ENCODE peak calls at places on chromosomes 6 and 20, in seven cellular contexts. V, L, S, Y, P, D and X are unnamed samples.
A peak's percentile ranks its signal among the peaks of the same experiment; 100 is the strongest.

GRCh38 chr6:292506-293184 is 358 bp downstream of the DUSP22 start:
- DNase-seq in V (peak; percentile 95), L (peak; percentile 55), S (peak; percentile 37), Y (peak; percentile 68), P (no peak), D (peak; percentile 38), X (peak; percentile 45)

GRCh38 chr6:163313981-163314380 is 100.5 kb upstream of the QKI start:
- DNase-seq in V (no peak), L (no peak), S (no peak), Y (no peak), P (no peak), D (no peak), X (no peak)

GRCh38 chr20:10711903-10712373 is 38.1 kb upstream of the JAG1 start:
- DNase-seq in V (no peak), L (no peak), S (no peak), Y (no peak), P (peak; percentile 5), D (no peak), X (no peak)

GRCh38 chr20:18778993-18779392 is 34.6 kb upstream of the SCP2D1 start:
- DNase-seq in V (no peak), L (no peak), S (no peak), Y (no peak), P (no peak), D (no peak), X (no peak)

GRCh38 chr6:121354764-121355163 is 20.5 kb upstream of the TBC1D32 start:
- DNase-seq in V (no peak), L (no peak), S (no peak), Y (no peak), P (no peak), D (peak; percentile 7), X (no peak)

GRCh38 chr6:1381397-1382330 is 7.7 kb upstream of the FOXF2 start:
- DNase-seq in V (peak; percentile 87), L (peak; percentile 35), S (no peak), Y (peak; percentile 50), P (peak; percentile 88), D (peak; percentile 19), X (peak; percentile 85)

GRCh38 chr6:32668226-32668747 is 1.8 kb upstream of the HLA-DQB1 start:
- DNase-seq in V (no peak), L (peak; percentile 84), S (no peak), Y (peak; percentile 40), P (no peak), D (peak; percentile 23), X (no peak)

GRCh38 chr6:126180585-126180984 is 159.3 kb upstream of the CENPW start:
- DNase-seq in V (no peak), L (peak; percentile 98), S (peak; percentile 70), Y (peak; percentile 98), P (no peak), D (peak; percentile 90), X (no peak)

GRCh38 chr6:148471624-148472494 is 129.2 kb downstream of the SASH1 start:
- DNase-seq in V (no peak), L (no peak), S (peak; percentile 82), Y (no peak), P (no peak), D (peak; percentile 20), X (no peak)

GRCh38 chr20:15739056-15739455 is 834.2 kb downstream of the KIF16B start:
- DNase-seq in V (no peak), L (peak; percentile 19), S (no peak), Y (no peak), P (no peak), D (no peak), X (no peak)

GRCh38 chr20:10622657-10623418 is 51.0 kb downstream of the JAG1 start:
- DNase-seq in V (no peak), L (no peak), S (peak; percentile 73), Y (no peak), P (no peak), D (peak; percentile 77), X (no peak)

GRCh38 chr20:31833130-31833930 is 12.1 kb downstream of the FOXS1 start:
- DNase-seq in V (peak; percentile 86), L (peak; percentile 37), S (no peak), Y (peak; percentile 59), P (peak; percentile 91), D (peak; percentile 55), X (peak; percentile 90)

GRCh38 chr20:43955244-43956191 is 40.9 kb downstream of the TOX2 start:
- DNase-seq in V (no peak), L (peak; percentile 95), S (peak; percentile 97), Y (peak; percentile 96), P (no peak), D (peak; percentile 87), X (no peak)

GRCh38 chr6:43442935-43443334 is 12.4 kb downstream of the DLK2 start:
- DNase-seq in V (no peak), L (no peak), S (no peak), Y (no peak), P (no peak), D (no peak), X (no peak)
- TF ChIP-seq CTCF in V (no peak), L (no peak), S (no peak), Y (no peak), P (no peak), D (no peak), X (no peak)

DNA sequence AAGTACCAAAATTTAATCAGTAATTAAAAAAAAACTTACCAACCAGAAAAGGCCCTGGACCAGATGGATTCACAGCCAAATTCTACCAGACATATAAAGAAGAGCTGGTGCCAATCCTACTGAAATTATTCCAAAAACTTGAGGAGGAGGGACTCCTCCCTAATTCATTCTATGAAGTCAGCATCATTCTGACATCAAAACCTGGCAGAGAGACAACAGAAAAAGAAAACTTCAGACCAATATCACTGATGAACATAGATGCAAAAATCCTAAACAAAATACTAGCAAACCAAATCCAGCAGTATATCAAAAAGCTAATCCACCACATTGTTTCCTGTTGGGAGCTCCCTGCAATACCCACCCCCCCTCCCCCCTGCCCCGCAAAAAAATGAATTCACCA is at the start of gene WFDC11:
- DNase-seq in V (no peak), L (no peak), S (no peak), Y (no peak), P (no peak), D (no peak), X (no peak)
- TF ChIP-seq CTCF in V (no peak), L (no peak), S (no peak), Y (no peak), P (no peak), D (no peak), X (no peak)

GRCh38 chr6:28978959-28979561 is 26.1 kb downstream of the ZNF311 start:
- DNase-seq in V (no peak), L (no peak), S (no peak), Y (peak; percentile 46), P (no peak), D (no peak), X (no peak)
- TF ChIP-seq CTCF in V (no peak), L (no peak), S (no peak), Y (no peak), P (no peak), D (no peak), X (no peak)

GRCh38 chr6:151649835-151650234 is 156.0 kb downstream of the CCDC170 start:
- DNase-seq in V (no peak), L (no peak), S (no peak), Y (no peak), P (no peak), D (no peak), X (no peak)

GRCh38 chr6:151651639-151652038 is 155.8 kb upstream of the ESR1 start:
- DNase-seq in V (no peak), L (no peak), S (no peak), Y (no peak), P (no peak), D (no peak), X (no peak)

GRCh38 chr6:151652338-151652737 is 155.1 kb upstream of the ESR1 start:
- DNase-seq in V (no peak), L (peak; percentile 79), S (no peak), Y (peak; percentile 9), P (peak; percentile 44), D (no peak), X (no peak)

GRCh38 chr6:151647871-151648639 is 154.2 kb downstream of the CCDC170 start:
- DNase-seq in V (no peak), L (peak; percentile 29), S (no peak), Y (peak; percentile 15), P (peak; percentile 5), D (peak; percentile 4), X (no peak)
- TF ChIP-seq CTCF in V (no peak), L (peak; percentile 48), S (peak; percentile 21), Y (no peak), P (no peak), D (peak; percentile 8), X (peak; percentile 43)

DNA sequence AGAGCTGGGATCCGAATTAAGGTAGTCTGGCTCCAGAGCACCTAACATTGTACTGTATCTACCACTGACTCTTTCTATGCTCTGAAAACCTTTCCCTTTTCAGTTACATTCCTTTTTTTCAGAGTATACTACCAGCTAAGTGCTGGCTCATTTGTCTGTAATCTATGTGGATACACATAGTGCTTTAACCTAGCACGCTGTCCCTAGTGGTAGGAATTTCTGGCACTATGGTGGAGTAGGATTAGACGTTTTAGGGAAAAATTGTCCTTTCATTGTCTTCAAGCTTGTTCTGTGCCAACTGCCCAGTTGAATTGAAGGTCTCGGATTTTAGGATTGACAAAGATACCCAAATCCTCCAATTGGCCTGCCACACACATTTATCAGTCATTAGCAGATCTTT is 259.1 kb upstream of the FERMT1 start:
- DNase-seq in V (no peak), L (peak; percentile 33), S (no peak), Y (peak; percentile 40), P (peak; percentile 56), D (peak; percentile 33), X (no peak)
- TF ChIP-seq CTCF in V (no peak), L (peak; percentile 68), S (peak; percentile 28), Y (peak; percentile 55), P (peak; percentile 60), D (peak; percentile 49), X (peak; percentile 69)

DNA sequence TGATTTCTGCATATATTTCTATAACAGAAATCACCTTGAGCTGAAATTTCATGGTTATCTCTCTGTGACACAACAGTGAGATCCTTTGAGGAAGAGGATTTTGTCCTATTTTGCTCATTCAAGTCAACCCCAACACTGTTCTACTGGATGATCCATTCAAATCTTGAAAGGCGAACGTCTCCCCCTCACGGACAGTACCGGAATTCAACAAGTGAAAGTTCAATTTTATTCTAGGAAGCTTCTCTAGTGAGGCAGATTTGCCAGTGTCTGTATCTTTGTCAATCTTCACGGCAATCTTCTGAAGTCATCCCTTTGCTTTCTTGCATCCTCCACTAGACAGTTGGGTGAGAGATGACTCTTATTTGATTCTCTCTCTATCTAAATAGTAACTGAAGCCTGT is 91.7 kb upstream of the PDE7B start:
- DNase-seq in V (no peak), L (peak; percentile 24), S (no peak), Y (no peak), P (peak; percentile 21), D (peak; percentile 54), X (no peak)
- TF ChIP-seq CTCF in V (no peak), L (peak; percentile 13), S (peak; percentile 40), Y (no peak), P (no peak), D (peak; percentile 35), X (no peak)

DNA sequence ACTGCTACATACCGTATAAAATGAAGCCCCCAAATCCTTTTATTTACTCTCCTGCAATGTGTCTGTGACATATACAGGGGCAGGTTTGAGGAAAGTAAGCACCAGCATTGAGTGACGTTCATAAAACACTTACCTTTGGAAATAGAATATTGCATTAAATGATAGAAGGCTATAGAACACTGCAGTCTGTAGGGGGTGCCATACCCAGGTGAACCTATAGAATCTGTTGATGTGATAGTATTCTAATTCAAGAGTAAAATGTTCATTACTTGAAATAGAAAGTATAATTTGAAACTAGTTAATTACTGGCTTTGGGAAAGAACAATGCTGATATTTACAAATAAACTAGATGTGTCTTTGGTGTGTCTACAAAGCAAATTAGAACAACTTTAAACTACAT is 47.0 kb upstream of the PRL start:
- DNase-seq in V (no peak), L (peak; percentile 39), S (no peak), Y (peak; percentile 16), P (no peak), D (no peak), X (no peak)
- TF ChIP-seq CTCF in V (no peak), L (peak; percentile 54), S (no peak), Y (no peak), P (peak; percentile 15), D (no peak), X (peak; percentile 29)